ENCODE peak calls at places on chromosomes 11 and 22, in eight cellular contexts. One of them, this sample, is unnamed.

GRCh38 chr22:41638748-41639147 is 17.7 kb downstream of the XRCC6 start:
- DNase-seq in lower lobe of right lung: no peak
- DNase-seq in AG09319: no peak
- DNase-seq in endothelial cell of umbilical vein: no peak
- DNase-seq in D721Med: no peak
- DNase-seq in neural crest cell: no peak
- DNase-seq in pancreas: no peak
- DNase-seq in RWPE1: no peak
- DNase-seq in this sample: no peak

GRCh38 chr11:3203221-3204043 is 15.2 kb downstream of the MRGPRG start:
- DNase-seq in endothelial cell of umbilical vein: no peak
- DNase-seq in neural crest cell: no peak
- DNase-seq in RWPE1: peak
- DNase-seq in D721Med: no peak
- DNase-seq in AG09319: no peak
- DNase-seq in lower lobe of right lung: peak
- DNase-seq in pancreas: peak
- DNase-seq in this sample: no peak

GRCh38 chr11:123195182-123196059 is at the start of gene CLMP:
- DNase-seq in RWPE1: peak
- DNase-seq in pancreas: peak
- DNase-seq in neural crest cell: no peak
- DNase-seq in D721Med: peak
- DNase-seq in AG09319: peak
- DNase-seq in lower lobe of right lung: no peak
- DNase-seq in endothelial cell of umbilical vein: no peak
- DNase-seq in this sample: no peak

GRCh38 chr22:20569059-20570058 is 61.9 kb downstream of the MED15 start:
- DNase-seq in pancreas: no peak
- DNase-seq in D721Med: no peak
- DNase-seq in neural crest cell: no peak
- DNase-seq in AG09319: peak
- DNase-seq in RWPE1: peak
- DNase-seq in endothelial cell of umbilical vein: no peak
- DNase-seq in lower lobe of right lung: peak
- DNase-seq in this sample: no peak

GRCh38 chr11:6737872-6738466 is 33.8 kb downstream of the OR2AG2 start:
- DNase-seq in endothelial cell of umbilical vein: peak
- DNase-seq in D721Med: no peak
- DNase-seq in pancreas: no peak
- DNase-seq in RWPE1: peak
- DNase-seq in neural crest cell: peak
- DNase-seq in lower lobe of right lung: no peak
- DNase-seq in AG09319: no peak
- DNase-seq in this sample: peak

GRCh38 chr11:31442086-31442485 is 67.3 kb downstream of the IMMP1L start:
- DNase-seq in endothelial cell of umbilical vein: peak
- DNase-seq in RWPE1: no peak
- DNase-seq in neural crest cell: no peak
- DNase-seq in lower lobe of right lung: no peak
- DNase-seq in AG09319: no peak
- DNase-seq in D721Med: no peak
- DNase-seq in pancreas: no peak
- DNase-seq in this sample: no peak

GRCh38 chr22:48490513-48491411 is 1336.9 kb downstream of the BRD1 start:
- DNase-seq in D721Med: no peak
- DNase-seq in lower lobe of right lung: no peak
- DNase-seq in RWPE1: no peak
- DNase-seq in endothelial cell of umbilical vein: no peak
- DNase-seq in pancreas: peak
- DNase-seq in neural crest cell: no peak
- DNase-seq in AG09319: no peak
- DNase-seq in this sample: no peak

GRCh38 chr22:35313311-35314121 is 13.8 kb downstream of the TOM1 start:
- DNase-seq in RWPE1: peak
- DNase-seq in pancreas: no peak
- DNase-seq in lower lobe of right lung: no peak
- DNase-seq in neural crest cell: no peak
- DNase-seq in AG09319: peak
- DNase-seq in D721Med: no peak
- DNase-seq in endothelial cell of umbilical vein: peak
- DNase-seq in this sample: no peak

GRCh38 chr22:19478466-19479357 is at the start of gene UFD1:
- DNase-seq in neural crest cell: peak
- DNase-seq in endothelial cell of umbilical vein: no peak
- DNase-seq in lower lobe of right lung: peak
- DNase-seq in pancreas: peak
- DNase-seq in AG09319: peak
- DNase-seq in RWPE1: peak
- DNase-seq in D721Med: peak
- DNase-seq in this sample: peak

GRCh38 chr11:9754041-9754471 is 90.2 kb downstream of the SWAP70 start:
- DNase-seq in lower lobe of right lung: no peak
- DNase-seq in AG09319: no peak
- DNase-seq in neural crest cell: no peak
- DNase-seq in RWPE1: peak
- DNase-seq in endothelial cell of umbilical vein: no peak
- DNase-seq in D721Med: no peak
- DNase-seq in pancreas: no peak
- DNase-seq in this sample: no peak

GRCh38 chr11:102177974-102178631 is 67.9 kb downstream of the YAP1 start:
- DNase-seq in AG09319: peak
- DNase-seq in neural crest cell: no peak
- DNase-seq in endothelial cell of umbilical vein: peak
- DNase-seq in lower lobe of right lung: no peak
- DNase-seq in RWPE1: peak
- DNase-seq in pancreas: no peak
- DNase-seq in D721Med: no peak
- DNase-seq in this sample: no peak

GRCh38 chr22:39173787-39174497 is 21.5 kb upstream of the CBX7 start:
- DNase-seq in D721Med: no peak
- DNase-seq in RWPE1: no peak
- DNase-seq in lower lobe of right lung: no peak
- DNase-seq in pancreas: no peak
- DNase-seq in neural crest cell: no peak
- DNase-seq in endothelial cell of umbilical vein: no peak
- DNase-seq in AG09319: no peak
- DNase-seq in this sample: no peak

GRCh38 chr11:2210366-2211112 is 38.9 kb upstream of the TH start:
- DNase-seq in RWPE1: no peak
- DNase-seq in D721Med: no peak
- DNase-seq in pancreas: peak
- DNase-seq in neural crest cell: no peak
- DNase-seq in endothelial cell of umbilical vein: no peak
- DNase-seq in AG09319: no peak
- DNase-seq in lower lobe of right lung: peak
- DNase-seq in this sample: no peak

GRCh38 chr11:335779-336665 is 15.4 kb upstream of the IFITM3 start:
- DNase-seq in endothelial cell of umbilical vein: peak
- DNase-seq in lower lobe of right lung: no peak
- DNase-seq in AG09319: no peak
- DNase-seq in D721Med: no peak
- DNase-seq in pancreas: no peak
- DNase-seq in neural crest cell: no peak
- DNase-seq in RWPE1: no peak
- DNase-seq in this sample: no peak

GRCh38 chr11:88421530-88421929 is 84.0 kb upstream of the CTSC start:
- DNase-seq in AG09319: no peak
- DNase-seq in endothelial cell of umbilical vein: no peak
- DNase-seq in lower lobe of right lung: no peak
- DNase-seq in D721Med: no peak
- DNase-seq in pancreas: no peak
- DNase-seq in RWPE1: peak
- DNase-seq in neural crest cell: no peak
- DNase-seq in this sample: peak

GRCh38 chr22:24429411-24430365 is 2.3 kb downstream of the ADORA2A start:
- DNase-seq in AG09319: no peak
- DNase-seq in RWPE1: no peak
- DNase-seq in pancreas: peak
- DNase-seq in endothelial cell of umbilical vein: peak
- DNase-seq in neural crest cell: peak
- DNase-seq in D721Med: no peak
- DNase-seq in lower lobe of right lung: peak
- DNase-seq in this sample: peak

GRCh38 chr11:11552688-11553087 is 69.1 kb downstream of the GALNT18 start:
- DNase-seq in neural crest cell: no peak
- DNase-seq in endothelial cell of umbilical vein: no peak
- DNase-seq in lower lobe of right lung: peak
- DNase-seq in D721Med: no peak
- DNase-seq in pancreas: no peak
- DNase-seq in RWPE1: peak
- DNase-seq in AG09319: no peak
- DNase-seq in this sample: no peak

GRCh38 chr11:11558352-11558751 is 63.5 kb downstream of the GALNT18 start:
- DNase-seq in pancreas: no peak
- DNase-seq in neural crest cell: no peak
- DNase-seq in D721Med: no peak
- DNase-seq in endothelial cell of umbilical vein: no peak
- DNase-seq in AG09319: no peak
- DNase-seq in lower lobe of right lung: peak
- DNase-seq in RWPE1: peak
- DNase-seq in this sample: no peak

GRCh38 chr11:11558826-11559225 is 63.0 kb downstream of the GALNT18 start:
- DNase-seq in pancreas: no peak
- DNase-seq in lower lobe of right lung: peak
- DNase-seq in AG09319: no peak
- DNase-seq in D721Med: no peak
- DNase-seq in RWPE1: no peak
- DNase-seq in neural crest cell: no peak
- DNase-seq in endothelial cell of umbilical vein: no peak
- DNase-seq in this sample: no peak

GRCh38 chr11:11553595-11553994 is 68.2 kb downstream of the GALNT18 start:
- DNase-seq in AG09319: no peak
- DNase-seq in D721Med: no peak
- DNase-seq in lower lobe of right lung: no peak
- DNase-seq in neural crest cell: no peak
- DNase-seq in pancreas: no peak
- DNase-seq in RWPE1: no peak
- DNase-seq in endothelial cell of umbilical vein: no peak
- DNase-seq in this sample: no peak

DNA sequence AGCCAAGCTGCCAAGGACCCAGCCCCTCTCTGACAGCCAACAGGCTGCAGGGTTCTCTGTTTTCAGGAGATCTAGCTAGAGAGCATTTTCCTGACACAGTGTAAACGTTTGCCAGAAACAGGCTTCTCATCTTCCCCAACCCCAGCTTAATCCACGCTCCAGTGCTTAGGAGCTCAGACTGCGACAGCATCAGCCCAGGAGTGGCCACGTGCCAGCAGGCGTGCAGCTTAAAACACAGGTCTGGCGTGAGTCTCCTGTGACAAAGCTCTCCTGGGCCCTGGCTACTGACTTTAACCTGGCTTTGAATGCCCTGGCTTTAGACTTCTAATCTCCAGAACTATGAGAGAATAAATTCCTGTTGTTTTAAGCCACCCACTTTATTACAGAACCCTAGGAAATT is 66.6 kb downstream of the GALNT18 start:
- DNase-seq in endothelial cell of umbilical vein: no peak
- DNase-seq in D721Med: no peak
- DNase-seq in RWPE1: no peak
- DNase-seq in neural crest cell: no peak
- DNase-seq in AG09319: no peak
- DNase-seq in lower lobe of right lung: peak
- DNase-seq in pancreas: peak
- DNase-seq in this sample: no peak
- TF ChIP-seq CTCF in endothelial cell of umbilical vein: no peak
- TF ChIP-seq CTCF in D721Med: no peak
- TF ChIP-seq CTCF in RWPE1: no peak
- TF ChIP-seq CTCF in neural crest cell: no peak
- TF ChIP-seq CTCF in AG09319: no peak
- TF ChIP-seq CTCF in lower lobe of right lung: no peak
- TF ChIP-seq CTCF in pancreas: no peak
- TF ChIP-seq CTCF in this sample: no peak

DNA sequence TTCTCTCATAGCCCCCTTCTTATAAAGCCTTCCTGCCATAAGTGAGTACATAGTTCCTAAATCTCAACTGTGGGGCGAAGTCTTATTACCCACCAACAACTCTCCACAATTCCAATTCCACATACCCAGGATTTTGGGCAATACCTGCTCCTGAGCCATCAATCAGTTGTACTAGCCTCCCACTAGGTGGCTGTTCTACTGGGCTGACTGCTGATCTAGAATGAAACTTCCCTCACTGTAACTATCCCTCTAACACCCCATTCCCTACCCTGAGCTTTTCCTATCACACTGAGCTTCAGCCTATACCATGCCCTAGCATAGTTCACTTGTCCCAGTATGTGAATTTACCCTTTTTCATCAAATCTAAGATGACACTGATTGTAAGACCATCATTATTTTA is 52.5 kb downstream of the RRAS2 start:
- DNase-seq in AG09319: no peak
- DNase-seq in RWPE1: no peak
- DNase-seq in neural crest cell: no peak
- DNase-seq in D721Med: no peak
- DNase-seq in endothelial cell of umbilical vein: no peak
- DNase-seq in lower lobe of right lung: no peak
- DNase-seq in pancreas: no peak
- DNase-seq in this sample: no peak
- TF ChIP-seq CTCF in AG09319: no peak
- TF ChIP-seq CTCF in RWPE1: no peak
- TF ChIP-seq CTCF in neural crest cell: no peak
- TF ChIP-seq CTCF in D721Med: no peak
- TF ChIP-seq CTCF in endothelial cell of umbilical vein: no peak
- TF ChIP-seq CTCF in lower lobe of right lung: no peak
- TF ChIP-seq CTCF in pancreas: no peak
- TF ChIP-seq CTCF in this sample: no peak

DNA sequence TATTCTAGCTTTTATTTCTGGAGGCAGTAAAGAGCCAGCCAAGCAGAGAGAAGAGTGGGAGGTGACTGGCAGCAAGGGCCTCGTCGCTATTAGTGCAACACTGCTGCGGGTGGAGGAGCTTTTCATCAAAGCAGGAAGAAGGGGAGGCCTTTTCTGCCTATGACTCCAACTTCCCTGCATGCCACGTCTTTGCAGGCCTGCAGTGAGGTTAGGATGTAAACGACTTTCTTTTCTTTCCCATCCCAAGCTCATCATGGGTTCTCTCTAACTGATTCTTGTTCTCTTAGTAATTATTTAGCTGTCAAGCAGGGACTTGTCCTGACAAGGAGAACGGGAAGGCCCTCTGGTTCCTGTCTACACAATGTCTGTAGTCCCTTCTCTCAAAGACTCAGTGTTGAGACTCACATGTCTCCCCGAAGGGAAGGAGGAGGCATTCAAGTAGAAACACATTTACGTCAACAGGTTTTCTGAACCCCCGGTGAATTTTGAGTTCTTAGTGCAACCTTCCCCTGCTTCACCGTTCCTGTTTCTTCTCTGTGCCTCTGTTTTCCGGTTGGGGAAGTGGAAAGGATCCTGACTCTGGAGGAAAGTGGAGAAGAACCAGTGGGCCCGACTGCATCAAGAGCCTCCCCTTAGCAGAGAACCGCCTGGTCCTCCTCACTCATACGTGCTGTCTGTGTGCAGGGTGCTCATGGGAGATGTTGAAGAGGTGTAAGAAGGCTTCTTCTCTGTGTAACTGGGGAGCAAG is 56.9 kb downstream of the PACS1 start:
- DNase-seq in D721Med: no peak
- DNase-seq in AG09319: no peak
- DNase-seq in neural crest cell: no peak
- DNase-seq in lower lobe of right lung: peak
- DNase-seq in endothelial cell of umbilical vein: peak
- DNase-seq in RWPE1: peak
- DNase-seq in pancreas: no peak
- DNase-seq in this sample: peak
- TF ChIP-seq CTCF in D721Med: no peak
- TF ChIP-seq CTCF in AG09319: peak
- TF ChIP-seq CTCF in neural crest cell: no peak
- TF ChIP-seq CTCF in lower lobe of right lung: no peak
- TF ChIP-seq CTCF in endothelial cell of umbilical vein: no peak
- TF ChIP-seq CTCF in RWPE1: no peak
- TF ChIP-seq CTCF in pancreas: no peak
- TF ChIP-seq CTCF in this sample: no peak

GRCh38 chr11:120622189-120622912 is 110.8 kb downstream of the GRIK4 start:
- DNase-seq in pancreas: no peak
- DNase-seq in lower lobe of right lung: no peak
- DNase-seq in AG09319: no peak
- DNase-seq in endothelial cell of umbilical vein: no peak
- DNase-seq in D721Med: no peak
- DNase-seq in neural crest cell: no peak
- DNase-seq in RWPE1: no peak
- DNase-seq in this sample: no peak
- TF ChIP-seq CTCF in pancreas: no peak
- TF ChIP-seq CTCF in lower lobe of right lung: no peak
- TF ChIP-seq CTCF in AG09319: no peak
- TF ChIP-seq CTCF in endothelial cell of umbilical vein: no peak
- TF ChIP-seq CTCF in D721Med: peak
- TF ChIP-seq CTCF in neural crest cell: peak
- TF ChIP-seq CTCF in RWPE1: no peak
- TF ChIP-seq CTCF in this sample: peak